ENCODE peak calls at places on chromosome 4, in nine cellular contexts. D, S, B, N, A, W, L, P and H are unnamed samples.

GRCh38 chr4:89579776-89580175 is 257.2 kb downstream of the SNCA start:
- DNase-seq in D (no peak), S (no peak), B (no peak), N (no peak), A (no peak), W (no peak), L (no peak), P (no peak), H (no peak)

GRCh38 chr4:71187399-71188196 is 151.2 kb upstream of the SLC4A4 start:
- DNase-seq in D (peak; percentile 80), S (peak; percentile 15), B (no peak), N (no peak), A (peak; percentile 91), W (no peak), L (no peak), P (no peak), H (peak; percentile 88)

GRCh38 chr4:180668732-180669131 is 1574.5 kb upstream of the TENM3 start:
- DNase-seq in D (peak; percentile 58), S (no peak), B (no peak), N (no peak), A (no peak), W (no peak), L (no peak), P (no peak), H (no peak)

GRCh38 chr4:4666693-4667642 is 125.1 kb upstream of the STX18 start:
- DNase-seq in D (no peak), S (no peak), B (no peak), N (no peak), A (no peak), W (no peak), L (no peak), P (no peak), H (no peak)

GRCh38 chr4:138087181-138087714 is 154.9 kb downstream of the SLC7A11 start:
- DNase-seq in D (no peak), S (no peak), B (no peak), N (no peak), A (no peak), W (no peak), L (no peak), P (no peak), H (no peak)

GRCh38 chr4:138677651-138678202 is 337.9 kb upstream of the NOCT start:
- DNase-seq in D (no peak), S (no peak), B (peak; percentile 10), N (no peak), A (no peak), W (no peak), L (no peak), P (no peak), H (no peak)

GRCh38 chr4:85125688-85126087 is 159.2 kb upstream of the WDFY3 start:
- DNase-seq in D (no peak), S (no peak), B (no peak), N (no peak), A (no peak), W (no peak), L (no peak), P (no peak), H (no peak)

GRCh38 chr4:7629855-7630254 is 195.1 kb upstream of the PSAPL1 start:
- DNase-seq in D (peak; percentile 42), S (no peak), B (no peak), N (no peak), A (no peak), W (no peak), L (no peak), P (no peak), H (no peak)

GRCh38 chr4:56051049-56051709 is 102.4 kb downstream of the CEP135 start:
- DNase-seq in D (no peak), S (no peak), B (no peak), N (no peak), A (no peak), W (no peak), L (no peak), P (no peak), H (no peak)

GRCh38 chr4:22389240-22389871 is 126.5 kb downstream of the ADGRA3 start:
- DNase-seq in D (no peak), S (peak; percentile 21), B (peak; percentile 45), N (no peak), A (peak; percentile 56), W (peak; percentile 33), L (peak; percentile 2), P (peak; percentile 29), H (peak; percentile 20)

GRCh38 chr4:112279882-112280315 is 5.8 kb downstream of the TIFA start:
- DNase-seq in D (no peak), S (no peak), B (no peak), N (no peak), A (no peak), W (no peak), L (no peak), P (no peak), H (no peak)

GRCh38 chr4:7821245-7822165 is 118.2 kb downstream of the AFAP1 start:
- DNase-seq in D (no peak), S (no peak), B (no peak), N (no peak), A (no peak), W (no peak), L (no peak), P (no peak), H (no peak)

GRCh38 chr4:163161536-163162205 is 5.0 kb downstream of the NAF1 start:
- DNase-seq in D (no peak), S (no peak), B (no peak), N (no peak), A (no peak), W (no peak), L (no peak), P (peak; percentile 10), H (peak; percentile 40)

GRCh38 chr4:43837171-43837570 is 611.4 kb downstream of the KCTD8 start:
- DNase-seq in D (no peak), S (no peak), B (no peak), N (no peak), A (peak; percentile 11), W (no peak), L (no peak), P (peak; percentile 10), H (no peak)

GRCh38 chr4:130901321-130901720 is 1805.4 kb downstream of the C4orf33 start:
- DNase-seq in D (no peak), S (no peak), B (no peak), N (no peak), A (no peak), W (no peak), L (no peak), P (no peak), H (no peak)